ENCODE peak calls at places on chromosomes 12 and 14, in eight cellular contexts. J is IMR-90; O is lung; T is kidney; P is CD4-positive, alpha-beta T cell; C is right cardiac atrium; G is mesenchymal stem cell; I is epithelial cell of prostate. S is an unnamed sample.

GRCh38 chr12:48197967-48198618 is 5.0 kb downstream of the OR10AD1 start:
- DNase-seq in I (peak), G (peak), P (peak), J (peak), C (peak), T (peak), O (peak), S (peak)

GRCh38 chr12:71038960-71039359 is 118.4 kb upstream of the PTPRR start:
- DNase-seq in G (no peak), T (no peak), P (no peak), I (no peak), C (no peak), J (no peak), O (no peak), S (no peak)

GRCh38 chr14:100135784-100136183 is 23.7 kb downstream of the DEGS2 start:
- DNase-seq in C (no peak), P (no peak), G (no peak), T (no peak), I (no peak), J (no peak), O (no peak), S (no peak)

GRCh38 chr14:57493467-57494181 is at the start of gene CCDC198:
- DNase-seq in O (no peak), J (no peak), P (no peak), I (no peak), T (no peak), G (no peak), C (no peak), S (peak)

GRCh38 chr14:77324816-77325745 is 4.2 kb downstream of the GSTZ1 start:
- DNase-seq in J (no peak), O (no peak), T (no peak), P (no peak), I (no peak), G (no peak), C (no peak), S (no peak)

GRCh38 chr12:79841248-79841877 is 93.5 kb downstream of the PPP1R12A start:
- DNase-seq in G (no peak), T (no peak), P (no peak), J (no peak), I (no peak), C (no peak), O (no peak), S (no peak)

GRCh38 chr12:106135075-106135474 is 3.7 kb downstream of the NUAK1 start:
- DNase-seq in P (no peak), G (no peak), T (no peak), J (peak), I (no peak), C (no peak), O (no peak), S (peak)

GRCh38 chr14:89365071-89365801 is 51.8 kb downstream of the FOXN3 start:
- DNase-seq in T (no peak), J (peak), O (peak), C (no peak), I (no peak), G (peak), P (peak), S (no peak)

GRCh38 chr12:93664573-93665138 is 12.5 kb upstream of the CRADD start:
- DNase-seq in C (no peak), T (no peak), P (no peak), G (peak), J (peak), O (no peak), I (peak), S (peak)

GRCh38 chr12:96247567-96247962 is 53.4 kb downstream of the ELK3 start:
- DNase-seq in P (no peak), I (no peak), G (peak), T (no peak), O (no peak), C (no peak), J (peak), S (no peak)

GRCh38 chr12:49198431-49199155 is 9.7 kb upstream of the TUBA1A start:
- DNase-seq in G (peak), P (no peak), O (no peak), C (no peak), J (peak), T (no peak), I (no peak), S (peak)

GRCh38 chr12:53324779-53325538 is 3.5 kb upstream of the AAAS start:
- DNase-seq in P (peak), G (peak), J (peak), O (peak), I (no peak), C (peak), T (peak), S (peak)

GRCh38 chr12:32443491-32443890 is 44.1 kb downstream of the FGD4 start:
- DNase-seq in T (no peak), C (no peak), J (no peak), G (no peak), P (no peak), I (no peak), O (no peak), S (no peak)

GRCh38 chr12:28645436-28645835 is 455.2 kb downstream of the CCDC91 start:
- DNase-seq in T (no peak), P (no peak), C (peak), I (no peak), G (no peak), J (no peak), O (no peak), S (no peak)

GRCh38 chr12:46483572-46484395 is 111.2 kb upstream of the SLC38A2 start:
- DNase-seq in I (no peak), G (peak), T (no peak), C (no peak), J (peak), O (no peak), P (no peak), S (no peak)

GRCh38 chr14:70116278-70116677 is 72.5 kb downstream of the SLC8A3 start:
- DNase-seq in G (no peak), P (no peak), T (no peak), J (no peak), O (no peak), C (no peak), I (no peak), S (no peak)

GRCh38 chr14:53062856-53063255 is 90.3 kb downstream of the DDHD1 start:
- DNase-seq in G (no peak), O (no peak), T (no peak), I (no peak), J (peak), P (no peak), C (no peak), S (peak)

GRCh38 chr12:9064815-9065606 is 50.7 kb downstream of the A2M start:
- DNase-seq in G (peak), C (peak), J (no peak), I (peak), P (no peak), T (peak), O (peak), S (peak)

GRCh38 chr14:70906785-70907171 is 481 bp upstream of the PCNX1 start:
- DNase-seq in C (no peak), J (no peak), I (no peak), T (no peak), G (peak), O (no peak), P (no peak), S (no peak)

GRCh38 chr14:85579957-85580356 is 50.0 kb downstream of the FLRT2 start:
- DNase-seq in G (no peak), C (no peak), J (no peak), I (no peak), O (no peak), P (no peak), T (no peak), S (peak)

GRCh38 chr14:99266181-99267178 is 5.5 kb downstream of the BCL11B start:
- DNase-seq in J (peak), T (peak), O (peak), C (peak), G (peak), P (peak), I (no peak), S (peak)

GRCh38 chr14:58238252-58239247 is 6.1 kb upstream of the PSMA3 start:
- DNase-seq in J (no peak), C (peak), O (no peak), G (peak), I (no peak), T (no peak), P (no peak), S (peak)

GRCh38 chr14:100770605-100771120 is 44.0 kb downstream of the DLK1 start:
- DNase-seq in J (no peak), I (no peak), C (no peak), O (no peak), T (no peak), G (no peak), P (no peak), S (no peak)

GRCh38 chr12:3680919-3681594 is 71.9 kb downstream of the CRACR2A start:
- DNase-seq in O (peak), T (no peak), C (peak), J (no peak), P (no peak), G (no peak), I (no peak), S (no peak)

GRCh38 chr14:65749287-65749686 is 336.8 kb downstream of the FUT8 start:
- DNase-seq in G (no peak), T (no peak), J (no peak), P (no peak), O (no peak), C (no peak), I (no peak), S (no peak)

GRCh38 chr12:52975820-52976573 is 27.1 kb downstream of the KRT18 start:
- DNase-seq in J (peak), P (no peak), T (no peak), G (peak), C (peak), O (no peak), I (no peak), S (no peak)

GRCh38 chr12:53204351-53204750 is 2.7 kb downstream of the ITGB7 start:
- DNase-seq in T (no peak), I (no peak), C (no peak), O (no peak), J (no peak), P (no peak), G (no peak), S (no peak)

GRCh38 chr12:50234347-50234746 is 49.0 kb downstream of the LIMA1 start:
- DNase-seq in G (no peak), O (no peak), I (no peak), J (no peak), P (no peak), T (no peak), C (no peak), S (no peak)

GRCh38 chr12:50589650-50590435 is 85.1 kb downstream of the DIP2B start:
- DNase-seq in I (peak), T (no peak), G (peak), O (no peak), P (no peak), J (peak), C (no peak), S (peak)

GRCh38 chr14:33307691-33308369 is 369.2 kb downstream of the NPAS3 start:
- DNase-seq in C (no peak), O (no peak), P (no peak), I (no peak), T (no peak), J (no peak), G (peak), S (peak)
- H3K27ac ChIP-seq in C (no peak), O (no peak), P (no peak), I (no peak), T (no peak), J (no peak), G (no peak), S (peak)

GRCh38 chr12:124767075-124767821 is 96.4 kb downstream of the SCARB1 start:
- DNase-seq in C (peak), I (no peak), G (peak), J (peak), P (peak), O (peak), T (peak), S (no peak)

GRCh38 chr12:124766745-124767074 is 97.0 kb downstream of the SCARB1 start:
- DNase-seq in O (no peak), P (no peak), J (no peak), C (no peak), T (no peak), I (no peak), G (no peak), S (no peak)

GRCh38 chr12:124769166-124769530 is 94.5 kb downstream of the SCARB1 start:
- DNase-seq in T (no peak), P (no peak), J (peak), C (no peak), I (no peak), O (no peak), G (no peak), S (no peak)

GRCh38 chr12:124769881-124770512 is 93.7 kb downstream of the SCARB1 start:
- DNase-seq in O (no peak), P (no peak), G (no peak), C (no peak), I (no peak), J (no peak), T (no peak), S (no peak)

GRCh38 chr12:124768462-124769165 is 95.0 kb downstream of the SCARB1 start:
- DNase-seq in P (no peak), I (no peak), J (peak), O (no peak), C (no peak), T (no peak), G (peak), S (peak)
- H3K27ac ChIP-seq in P (no peak), I (no peak), J (peak), O (no peak), C (no peak), T (no peak), G (peak), S (peak)

GRCh38 chr12:88633312-88633711 is 53.0 kb upstream of the KITLG start:
- DNase-seq in J (peak), O (no peak), I (no peak), G (no peak), C (no peak), P (no peak), T (no peak), S (no peak)

GRCh38 chr12:88625316-88625715 is 45.0 kb upstream of the KITLG start:
- DNase-seq in P (no peak), T (no peak), I (no peak), C (no peak), J (no peak), O (no peak), G (no peak), S (no peak)

GRCh38 chr12:88624911-88625310 is 44.6 kb upstream of the KITLG start:
- DNase-seq in G (peak), J (peak), I (no peak), T (no peak), P (no peak), C (no peak), O (no peak), S (peak)

GRCh38 chr12:88627501-88627900 is 47.2 kb upstream of the KITLG start:
- DNase-seq in G (no peak), O (no peak), I (no peak), P (no peak), J (peak), T (no peak), C (no peak), S (no peak)

DNA sequence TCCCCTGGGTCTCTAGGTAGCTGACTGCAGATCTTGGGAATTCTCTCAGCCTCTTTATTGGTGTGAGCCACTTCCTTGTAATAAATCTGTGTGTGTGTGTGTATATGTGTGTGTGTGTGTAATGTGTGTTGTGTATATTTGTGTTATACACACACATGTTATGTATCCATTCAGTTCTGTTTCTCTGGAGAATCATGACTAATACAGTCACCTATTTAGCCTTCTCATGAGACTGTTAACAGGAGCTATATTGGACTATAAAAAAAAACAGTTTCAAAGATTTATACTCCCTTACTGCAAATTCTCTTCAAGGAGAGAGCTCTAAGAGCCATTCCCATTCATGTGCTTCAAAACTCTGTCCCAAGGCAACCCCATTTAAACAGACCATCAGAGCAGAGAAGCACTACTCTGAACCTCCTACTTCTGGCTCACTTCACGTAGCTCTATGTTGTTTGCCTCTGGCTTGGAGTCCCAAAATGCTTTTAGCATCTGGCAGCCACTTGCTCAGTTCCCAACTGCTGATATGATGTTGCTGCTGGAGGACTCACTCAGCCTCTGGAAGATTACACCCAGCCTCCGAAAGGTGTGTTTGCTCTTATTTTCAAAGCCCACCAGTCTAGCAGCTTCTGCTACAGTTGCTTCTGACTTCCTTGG is 48.7 kb upstream of the KITLG start:
- DNase-seq in T (no peak), J (peak), O (no peak), P (no peak), I (no peak), C (peak), G (no peak), S (no peak)
- H3K27ac ChIP-seq in T (no peak), J (no peak), O (no peak), P (no peak), I (no peak), C (no peak), G (no peak), S (no peak)

GRCh38 chr12:125093681-125094025 is 28.4 kb downstream of the AACS start:
- DNase-seq in O (no peak), G (no peak), J (no peak), I (no peak), C (no peak), T (no peak), P (no peak), S (no peak)

GRCh38 chr12:125092108-125092871 is 27.1 kb downstream of the AACS start:
- DNase-seq in C (no peak), I (no peak), J (no peak), G (no peak), O (no peak), P (no peak), T (no peak), S (no peak)

GRCh38 chr12:125090437-125090836 is 25.2 kb downstream of the AACS start:
- DNase-seq in I (no peak), P (no peak), T (no peak), J (no peak), O (no peak), C (no peak), G (no peak), S (no peak)

GRCh38 chr12:125091401-125091800 is 26.2 kb downstream of the AACS start:
- DNase-seq in C (no peak), T (no peak), P (no peak), O (no peak), I (no peak), J (no peak), G (no peak), S (no peak)

DNA sequence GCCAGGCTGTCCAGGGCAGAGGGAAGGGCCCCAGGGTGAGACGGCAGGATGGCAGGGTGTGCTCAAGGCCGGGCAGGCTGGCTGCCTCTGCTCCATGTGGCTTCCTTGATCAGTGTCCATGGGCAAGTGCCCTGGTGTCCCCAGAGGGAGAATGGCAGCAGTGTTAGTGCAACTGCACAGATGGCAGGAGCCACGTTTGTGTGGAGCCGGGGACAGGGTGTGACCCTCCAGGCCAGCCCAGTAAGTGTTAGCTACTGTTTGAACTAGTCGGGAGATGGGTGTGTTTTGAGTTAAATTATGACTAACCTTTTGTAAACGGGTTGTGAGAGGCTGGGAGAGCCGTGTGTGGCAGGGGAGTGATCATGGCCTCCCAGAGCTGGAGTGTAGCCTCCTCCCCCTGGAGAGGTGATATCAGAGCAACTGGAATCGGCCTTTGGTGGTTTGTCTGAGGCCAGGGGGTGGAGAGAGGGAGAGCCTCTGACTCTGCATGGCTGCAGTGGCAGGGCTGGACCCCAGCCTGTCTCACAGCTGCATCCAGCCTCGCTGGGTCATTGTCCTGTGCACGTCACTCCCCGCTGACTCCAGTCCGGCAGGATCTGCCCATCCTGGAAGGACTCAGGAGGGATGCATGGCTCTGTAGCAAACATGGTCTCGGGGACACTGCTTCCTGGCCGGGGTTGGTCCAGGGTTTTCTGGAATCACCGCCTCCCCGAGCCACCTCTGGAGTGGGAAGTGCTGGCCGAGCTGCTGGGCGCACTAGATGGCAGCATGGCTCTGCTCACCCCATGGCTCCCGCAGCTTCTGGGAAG is 27.8 kb downstream of the AACS start:
- DNase-seq in G (no peak), J (peak), I (peak), T (peak), C (peak), P (no peak), O (peak), S (peak)
- H3K27ac ChIP-seq in G (peak), J (no peak), I (peak), T (no peak), C (no peak), P (no peak), O (no peak), S (no peak)

GRCh38 chr14:105021656-105022275 is 883 bp upstream of the CDCA4 start:
- DNase-seq in I (no peak), P (peak), G (no peak), J (peak), T (peak), C (peak), O (peak), S (no peak)

GRCh38 chr14:105023791-105024480 is 3.1 kb upstream of the CDCA4 start:
- DNase-seq in O (no peak), J (peak), G (peak), P (no peak), T (no peak), C (no peak), I (no peak), S (peak)

GRCh38 chr14:105023144-105023543 is 2.3 kb upstream of the CDCA4 start:
- DNase-seq in G (no peak), P (no peak), C (no peak), J (no peak), I (no peak), O (no peak), T (no peak), S (no peak)

GRCh38 chr14:105020815-105021655 is at the start of gene CDCA4:
- DNase-seq in I (peak), P (peak), T (peak), G (peak), J (peak), C (peak), O (peak), S (peak)

DNA sequence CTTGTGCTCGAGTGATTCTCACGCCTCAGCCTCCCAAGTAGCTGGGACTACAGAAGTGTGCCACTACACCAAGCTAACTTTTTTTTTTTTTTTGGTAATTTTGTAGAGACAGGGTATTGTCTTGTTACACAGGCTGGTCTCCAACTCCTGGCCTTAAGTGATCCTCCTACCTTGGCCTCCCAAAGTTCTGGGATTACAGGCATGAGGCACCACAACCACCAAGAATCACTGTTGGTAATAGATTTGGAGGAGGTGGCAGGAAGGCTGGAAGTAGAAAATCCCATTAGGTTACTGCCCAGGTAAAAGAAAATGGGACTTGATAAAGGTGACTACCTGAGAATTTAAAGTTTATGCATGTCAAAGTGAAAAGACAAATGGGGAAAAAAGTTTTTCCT is 1.4 kb upstream of the CDCA4 start:
- DNase-seq in J (no peak), P (no peak), G (no peak), I (no peak), O (no peak), T (no peak), C (no peak), S (no peak)
- H3K27ac ChIP-seq in J (no peak), P (no peak), G (peak), I (peak), O (no peak), T (no peak), C (no peak), S (peak)

S was measured in astrocyte.